ENCODE peak calls at places on chromosomes 6 and 20, in nine cellular contexts. V is NCI-H1694 treated with DMSO at 0.1 percent for 48 hours; T is NCI-H774; G is activated CD4-positive, CD25-positive, alpha-beta regulatory T cell treated with anti-CD3 and anti-CD28 coated beads, Interleukin-2, amount 50 U/mL, for 72 hours; M is GM19239; R is stimulated activated CD4-positive, alpha-beta T cell treated with anti-CD3 and anti-CD28 coated beads, Interleukin-1b, Interleukin-23, amount 100 ng/mL, for 48 hours; B is esophagus squamous epithelium; Y is ureter; W is fibroblast of mammary gland. H is an unnamed sample.

GRCh38 chr20:61806314-61806713 is 259.4 kb downstream of the TAF4 start:
- DNase-seq in W (no peak), V (no peak), Y (no peak), R (no peak), T (no peak), B (no peak), M (no peak), G (no peak), H (no peak)

GRCh38 chr6:14088600-14089168 is 28.9 kb upstream of the CD83 start:
- DNase-seq in T (no peak), B (no peak), W (no peak), Y (no peak), V (no peak), R (no peak), G (no peak), M (no peak), H (no peak)

GRCh38 chr6:105803439-105803838 is 282.7 kb upstream of the PRDM1 start:
- DNase-seq in M (no peak), G (no peak), T (no peak), B (no peak), Y (no peak), R (no peak), W (no peak), V (no peak), H (no peak)

GRCh38 chr20:34907616-34908469 is 31.4 kb downstream of the ACSS2 start:
- DNase-seq in M (no peak), V (peak; percentile 13), R (no peak), B (no peak), T (no peak), G (no peak), W (peak; percentile 92), Y (peak; percentile 63), H (no peak)

GRCh38 chr20:15205719-15206118 is 868.3 kb upstream of the FLRT3 start:
- DNase-seq in G (no peak), Y (no peak), W (no peak), M (no peak), V (no peak), B (no peak), T (no peak), R (no peak), H (no peak)

GRCh38 chr20:3222635-3223600 is 13.6 kb downstream of the ITPA start:
- DNase-seq in W (no peak), Y (peak; percentile 71), T (peak; percentile 94), M (no peak), G (no peak), R (no peak), V (peak; percentile 34), B (no peak), H (no peak)

GRCh38 chr6:14228571-14228970 is 111.0 kb downstream of the CD83 start:
- DNase-seq in R (peak; percentile 79), V (no peak), Y (no peak), W (peak; percentile 78), T (no peak), M (no peak), B (no peak), G (no peak), H (no peak)

GRCh38 chr20:46268131-46268611 is 40.1 kb downstream of the CDH22 start:
- DNase-seq in W (no peak), V (no peak), G (no peak), T (no peak), B (no peak), M (no peak), Y (no peak), R (no peak), H (no peak)

GRCh38 chr20:61940976-61941720 is 124.5 kb downstream of the TAF4 start:
- DNase-seq in G (peak; percentile 21), B (no peak), T (no peak), Y (no peak), R (no peak), V (no peak), W (no peak), M (no peak), H (no peak)

GRCh38 chr6:66328181-66328580 is 621.2 kb upstream of the EYS start:
- DNase-seq in T (no peak), G (no peak), R (no peak), Y (no peak), V (no peak), M (no peak), B (no peak), W (peak; percentile 22), H (no peak)

GRCh38 chr6:10237284-10238043 is 177.4 kb downstream of the TFAP2A start:
- DNase-seq in M (no peak), Y (no peak), T (no peak), G (no peak), R (no peak), W (peak; percentile 1), B (no peak), V (no peak), H (no peak)

GRCh38 chr6:122747573-122747972 is 31.9 kb upstream of the FABP7 start:
- DNase-seq in V (no peak), R (no peak), Y (no peak), G (no peak), W (no peak), T (no peak), M (no peak), B (no peak), H (no peak)

GRCh38 chr20:18585134-18585533 is 2.7 kb upstream of the DTD1 start:
- DNase-seq in T (no peak), R (no peak), B (no peak), Y (no peak), W (peak; percentile 21), G (no peak), M (no peak), V (no peak), H (no peak)

GRCh38 chr20:58147628-58148370 is 80.7 kb downstream of the ANKRD60 start:
- DNase-seq in V (no peak), Y (no peak), R (no peak), W (no peak), M (no peak), B (no peak), T (no peak), G (no peak), H (no peak)

GRCh38 chr20:62784497-62784896 is 11.8 kb upstream of the MRGBP start:
- DNase-seq in Y (no peak), R (no peak), G (no peak), M (no peak), W (no peak), T (no peak), V (no peak), B (no peak), H (no peak)

GRCh38 chr6:150667977-150668716 is 68.5 kb downstream of the PLEKHG1 start:
- DNase-seq in V (no peak), Y (peak; percentile 95), R (no peak), B (no peak), W (peak; percentile 72), T (peak; percentile 68), M (no peak), G (no peak), H (no peak)

GRCh38 chr6:79868098-79868722 is 79.1 kb downstream of the ELOVL4 start:
- DNase-seq in R (no peak), M (peak; percentile 27), T (peak; percentile 86), W (peak; percentile 75), Y (peak; percentile 49), B (no peak), G (no peak), V (peak; percentile 75), H (peak; percentile 15)

GRCh38 chr6:53593001-53593488 is 48.1 kb upstream of the GCLC start:
- DNase-seq in B (no peak), Y (no peak), M (no peak), V (no peak), W (peak; percentile 86), G (no peak), R (no peak), T (no peak), H (no peak)

GRCh38 chr20:16922834-16923233 is 174.7 kb downstream of the OTOR start:
- DNase-seq in W (peak; percentile 85), G (no peak), B (no peak), Y (no peak), T (no peak), M (no peak), R (no peak), V (no peak), H (no peak)

GRCh38 chr20:15992564-15992963 is 580.7 kb downstream of the KIF16B start:
- DNase-seq in R (no peak), W (peak; percentile 7), Y (no peak), T (no peak), G (no peak), B (no peak), M (no peak), V (no peak), H (no peak)

GRCh38 chr20:49367113-49367512 is 89.3 kb upstream of the ZNFX1 start:
- DNase-seq in V (no peak), M (no peak), Y (no peak), B (no peak), R (no peak), G (no peak), T (no peak), W (no peak), H (no peak)

GRCh38 chr6:143039548-143039947 is 21.1 kb upstream of the AIG1 start:
- DNase-seq in T (no peak), B (no peak), V (no peak), M (no peak), Y (no peak), W (no peak), G (no peak), R (no peak), H (no peak)

GRCh38 chr20:58228484-58229197 is at the start of gene ANKRD60:
- DNase-seq in Y (no peak), G (peak; percentile 39), B (no peak), V (no peak), T (no peak), M (no peak), R (peak; percentile 24), W (peak; percentile 67), H (no peak)

GRCh38 chr6:31691078-31691463 is 10.2 kb upstream of the LY6G5C start:
- DNase-seq in V (no peak), Y (no peak), M (no peak), W (no peak), G (no peak), R (no peak), T (no peak), B (no peak), H (no peak)

GRCh38 chr20:52268184-52268583 is 76.6 kb upstream of the ZFP64 start:
- DNase-seq in Y (no peak), T (no peak), B (no peak), W (peak; percentile 26), V (no peak), R (no peak), M (no peak), G (no peak), H (no peak)

GRCh38 chr6:134381926-134382325 is 64.0 kb upstream of the SGK1 start:
- DNase-seq in M (no peak), W (no peak), T (no peak), G (no peak), Y (no peak), V (no peak), R (no peak), B (no peak), H (no peak)

GRCh38 chr6:152635949-152636674 is 1.1 kb downstream of the SYNE1 start:
- DNase-seq in B (no peak), M (no peak), W (peak; percentile 19), V (no peak), T (no peak), G (no peak), R (no peak), Y (peak; percentile 65), H (peak; percentile 60)